ENCODE peak calls at places on chromosomes 11 and 22, in eight cellular contexts. R is NCI-H1092 treated with DMSO at 0.1 percent for 48 hours; E is occipital lobe; A is lung; T is Daoy; F is GM23248; W is stimulated activated CD8-positive, alpha-beta memory T cell treated with anti-CD3 and anti-CD28 coated beads, Interleukin-15, amount 100 ng/mL, for 4 hours; S is activated T-helper 1 cell treated with anti-CD3 and anti-CD28 coated beads, Interleukin-2, amount 50 U/mL, for 16 hours. Q is an unnamed sample.

GRCh38 chr11:102617491-102618026 is 7.6 kb downstream of the MMP20 start:
- DNase-seq in R (no peak), A (no peak), W (no peak), F (no peak), E (no peak), S (no peak), T (no peak), Q (no peak)

GRCh38 chr11:132312616-132313210 is 942.3 kb downstream of the NTM start:
- DNase-seq in F (peak), T (peak), E (peak), W (no peak), S (no peak), A (no peak), R (peak), Q (no peak)

GRCh38 chr11:113148652-113149051 is 165.7 kb upstream of the TTC12 start:
- DNase-seq in A (no peak), R (no peak), F (no peak), S (no peak), T (no peak), W (no peak), E (no peak), Q (no peak)

GRCh38 chr11:94785509-94785908 is 17.4 kb downstream of the AMOTL1 start:
- DNase-seq in T (no peak), R (no peak), F (no peak), E (no peak), S (no peak), W (no peak), A (no peak), Q (no peak)

GRCh38 chr11:106939157-106939556 is 79.1 kb downstream of the GUCY1A2 start:
- DNase-seq in R (no peak), T (no peak), A (no peak), W (no peak), E (no peak), S (no peak), F (no peak), Q (no peak)

GRCh38 chr22:48866906-48867597 is 960.6 kb downstream of the BRD1 start:
- DNase-seq in A (no peak), E (no peak), S (no peak), F (no peak), W (no peak), R (no peak), T (no peak), Q (no peak)

GRCh38 chr22:39332441-39333064 is 13.1 kb upstream of the RPL3 start:
- DNase-seq in W (no peak), E (no peak), F (peak), T (no peak), S (no peak), R (no peak), A (no peak), Q (no peak)

GRCh38 chr22:35552186-35552842 is 11.7 kb downstream of the RASD2 start:
- DNase-seq in T (peak), A (no peak), W (peak), E (no peak), F (peak), S (peak), R (no peak), Q (no peak)

GRCh38 chr22:38051900-38052862 is 5.0 kb upstream of the PICK1 start:
- DNase-seq in S (peak), F (peak), E (peak), R (peak), T (peak), A (peak), W (peak), Q (peak)